ENCODE peak calls at places on chromosomes 7 and 10, in five cellular contexts. One of them, this sample, is unnamed.

GRCh38 chr7:31036941-31037340 is 15.2 kb upstream of the ADCYAP1R1 start:
- DNase-seq in OCI-LY7: no peak
- DNase-seq in heart right ventricle: no peak
- DNase-seq in esophagus squamous epithelium: no peak
- DNase-seq in HCT116: no peak
- DNase-seq in this sample: no peak

GRCh38 chr10:111677747-111678146 is 505.8 kb downstream of the GPAM start:
- DNase-seq in heart right ventricle: no peak
- DNase-seq in OCI-LY7: no peak
- DNase-seq in esophagus squamous epithelium: no peak
- DNase-seq in HCT116: no peak
- DNase-seq in this sample: no peak

GRCh38 chr7:84614821-84615506 is 420.4 kb upstream of the SEMA3A start:
- DNase-seq in heart right ventricle: no peak
- DNase-seq in HCT116: peak
- DNase-seq in esophagus squamous epithelium: no peak
- DNase-seq in OCI-LY7: no peak
- DNase-seq in this sample: no peak

GRCh38 chr7:30674420-30674819 is 7.8 kb downstream of the CRHR2 start:
- DNase-seq in heart right ventricle: no peak
- DNase-seq in HCT116: no peak
- DNase-seq in OCI-LY7: no peak
- DNase-seq in esophagus squamous epithelium: no peak
- DNase-seq in this sample: no peak

GRCh38 chr10:103197177-103197576 is 4.1 kb upstream of the NT5C2 start:
- DNase-seq in HCT116: peak
- DNase-seq in OCI-LY7: no peak
- DNase-seq in heart right ventricle: peak
- DNase-seq in esophagus squamous epithelium: no peak
- DNase-seq in this sample: no peak

GRCh38 chr10:30775779-30776591 is 146.4 kb upstream of the LYZL2 start:
- DNase-seq in HCT116: no peak
- DNase-seq in esophagus squamous epithelium: no peak
- DNase-seq in heart right ventricle: no peak
- DNase-seq in OCI-LY7: no peak
- DNase-seq in this sample: no peak

GRCh38 chr10:100878291-100878910 is 34.4 kb upstream of the SLF2 start:
- DNase-seq in OCI-LY7: peak
- DNase-seq in esophagus squamous epithelium: no peak
- DNase-seq in heart right ventricle: no peak
- DNase-seq in HCT116: peak
- DNase-seq in this sample: peak

GRCh38 chr10:14459670-14460069 is 128.9 kb upstream of the FRMD4A start:
- DNase-seq in heart right ventricle: no peak
- DNase-seq in HCT116: no peak
- DNase-seq in OCI-LY7: no peak
- DNase-seq in esophagus squamous epithelium: no peak
- DNase-seq in this sample: no peak

GRCh38 chr7:28550580-28551205 is 138.4 kb downstream of the CREB5 start:
- DNase-seq in heart right ventricle: no peak
- DNase-seq in esophagus squamous epithelium: no peak
- DNase-seq in OCI-LY7: no peak
- DNase-seq in HCT116: no peak
- DNase-seq in this sample: no peak

GRCh38 chr10:91756286-91756685 is 41.9 kb upstream of the TNKS2 start:
- DNase-seq in OCI-LY7: no peak
- DNase-seq in esophagus squamous epithelium: no peak
- DNase-seq in heart right ventricle: no peak
- DNase-seq in HCT116: no peak
- DNase-seq in this sample: no peak

GRCh38 chr7:154929006-154929726 is 73.8 kb downstream of the PAXIP1 start:
- DNase-seq in OCI-LY7: no peak
- DNase-seq in heart right ventricle: no peak
- DNase-seq in esophagus squamous epithelium: no peak
- DNase-seq in HCT116: no peak
- DNase-seq in this sample: no peak

GRCh38 chr10:26367771-26368170 is 70.4 kb upstream of the APBB1IP start:
- DNase-seq in HCT116: no peak
- DNase-seq in OCI-LY7: peak
- DNase-seq in heart right ventricle: no peak
- DNase-seq in esophagus squamous epithelium: no peak
- DNase-seq in this sample: peak

GRCh38 chr7:39304178-39304577 is 262.0 kb upstream of the YAE1 start:
- DNase-seq in HCT116: no peak
- DNase-seq in heart right ventricle: no peak
- DNase-seq in OCI-LY7: no peak
- DNase-seq in esophagus squamous epithelium: no peak
- DNase-seq in this sample: no peak

GRCh38 chr7:43077732-43078391 is 34.6 kb upstream of the HECW1 start:
- DNase-seq in heart right ventricle: no peak
- DNase-seq in esophagus squamous epithelium: no peak
- DNase-seq in HCT116: peak
- DNase-seq in OCI-LY7: no peak
- DNase-seq in this sample: no peak

GRCh38 chr10:28449382-28449781 is 83.5 kb upstream of the WAC start:
- DNase-seq in OCI-LY7: no peak
- DNase-seq in heart right ventricle: no peak
- DNase-seq in HCT116: no peak
- DNase-seq in esophagus squamous epithelium: no peak
- DNase-seq in this sample: no peak

GRCh38 chr7:36473454-36474282 is 84.0 kb downstream of the ANLN start:
- DNase-seq in heart right ventricle: peak
- DNase-seq in HCT116: peak
- DNase-seq in esophagus squamous epithelium: no peak
- DNase-seq in OCI-LY7: peak
- DNase-seq in this sample: no peak

GRCh38 chr10:10677479-10677878 is 340.2 kb upstream of the CELF2 start:
- DNase-seq in heart right ventricle: peak
- DNase-seq in esophagus squamous epithelium: no peak
- DNase-seq in HCT116: no peak
- DNase-seq in OCI-LY7: peak
- DNase-seq in this sample: no peak

GRCh38 chr10:97849491-97850402 is at the start of gene GOLGA7B:
- DNase-seq in heart right ventricle: peak
- DNase-seq in HCT116: no peak
- DNase-seq in OCI-LY7: peak
- DNase-seq in esophagus squamous epithelium: no peak
- DNase-seq in this sample: peak

GRCh38 chr7:70630647-70631457 is 501.1 kb upstream of the GALNT17 start:
- DNase-seq in HCT116: no peak
- DNase-seq in OCI-LY7: no peak
- DNase-seq in esophagus squamous epithelium: no peak
- DNase-seq in heart right ventricle: peak
- DNase-seq in this sample: no peak

GRCh38 chr7:78770422-78771410 is 682.8 kb downstream of the MAGI2 start:
- DNase-seq in HCT116: no peak
- DNase-seq in esophagus squamous epithelium: no peak
- DNase-seq in OCI-LY7: no peak
- DNase-seq in heart right ventricle: no peak
- DNase-seq in this sample: no peak

GRCh38 chr10:13703101-13703818 is 116.5 kb downstream of the PRPF18 start:
- DNase-seq in heart right ventricle: no peak
- DNase-seq in esophagus squamous epithelium: no peak
- DNase-seq in OCI-LY7: no peak
- DNase-seq in HCT116: no peak
- DNase-seq in this sample: no peak

GRCh38 chr7:633381-634018 is 93.0 kb upstream of the DNAAF5 start:
- DNase-seq in esophagus squamous epithelium: no peak
- DNase-seq in OCI-LY7: no peak
- DNase-seq in HCT116: no peak
- DNase-seq in heart right ventricle: no peak
- DNase-seq in this sample: no peak

GRCh38 chr10:111098679-111099437 is 22.0 kb downstream of the ADRA2A start:
- DNase-seq in OCI-LY7: peak
- DNase-seq in HCT116: peak
- DNase-seq in esophagus squamous epithelium: no peak
- DNase-seq in heart right ventricle: no peak
- DNase-seq in this sample: no peak

GRCh38 chr10:76555271-76555670 is 1082.3 kb downstream of the KCNMA1 start:
- DNase-seq in heart right ventricle: no peak
- DNase-seq in HCT116: no peak
- DNase-seq in OCI-LY7: no peak
- DNase-seq in esophagus squamous epithelium: no peak
- DNase-seq in this sample: no peak

GRCh38 chr7:19709249-19709578 is 377 bp upstream of the POLR1F start:
- DNase-seq in OCI-LY7: no peak
- DNase-seq in heart right ventricle: no peak
- DNase-seq in esophagus squamous epithelium: no peak
- DNase-seq in HCT116: no peak
- DNase-seq in this sample: no peak
- TF ChIP-seq CTCF in OCI-LY7: peak
- TF ChIP-seq CTCF in heart right ventricle: no peak
- TF ChIP-seq CTCF in esophagus squamous epithelium: no peak
- TF ChIP-seq CTCF in HCT116: no peak
- TF ChIP-seq CTCF in this sample: no peak

GRCh38 chr7:130793855-130794618 is 60.0 kb upstream of the KLF14 start:
- DNase-seq in esophagus squamous epithelium: no peak
- DNase-seq in heart right ventricle: no peak
- DNase-seq in OCI-LY7: no peak
- DNase-seq in HCT116: peak
- DNase-seq in this sample: no peak
- TF ChIP-seq CTCF in esophagus squamous epithelium: no peak
- TF ChIP-seq CTCF in heart right ventricle: no peak
- TF ChIP-seq CTCF in OCI-LY7: no peak
- TF ChIP-seq CTCF in HCT116: peak
- TF ChIP-seq CTCF in this sample: no peak

DNA sequence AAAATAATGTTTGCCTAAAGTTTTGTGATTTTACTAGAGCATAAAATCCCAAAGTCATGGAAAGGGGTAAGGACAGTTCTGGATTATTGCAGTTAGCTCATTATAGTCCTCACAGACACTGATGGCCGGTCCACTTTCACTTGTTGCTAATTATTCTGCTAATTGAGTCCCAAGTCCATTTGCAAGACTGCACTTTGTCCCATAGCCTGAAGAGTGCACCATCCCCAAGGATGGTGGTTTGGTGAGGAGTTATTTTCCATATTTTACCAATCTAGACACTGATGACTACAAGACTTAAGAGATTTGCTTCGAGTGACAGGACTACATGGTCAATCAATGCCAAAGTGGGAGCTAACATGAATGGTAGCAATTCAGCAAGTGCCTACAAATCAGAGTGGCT is 181.8 kb upstream of the CACNA2D1 start:
- DNase-seq in HCT116: no peak
- DNase-seq in heart right ventricle: no peak
- DNase-seq in esophagus squamous epithelium: no peak
- DNase-seq in OCI-LY7: no peak
- DNase-seq in this sample: no peak
- TF ChIP-seq CTCF in HCT116: no peak
- TF ChIP-seq CTCF in heart right ventricle: peak
- TF ChIP-seq CTCF in esophagus squamous epithelium: no peak
- TF ChIP-seq CTCF in OCI-LY7: no peak
- TF ChIP-seq CTCF in this sample: no peak

DNA sequence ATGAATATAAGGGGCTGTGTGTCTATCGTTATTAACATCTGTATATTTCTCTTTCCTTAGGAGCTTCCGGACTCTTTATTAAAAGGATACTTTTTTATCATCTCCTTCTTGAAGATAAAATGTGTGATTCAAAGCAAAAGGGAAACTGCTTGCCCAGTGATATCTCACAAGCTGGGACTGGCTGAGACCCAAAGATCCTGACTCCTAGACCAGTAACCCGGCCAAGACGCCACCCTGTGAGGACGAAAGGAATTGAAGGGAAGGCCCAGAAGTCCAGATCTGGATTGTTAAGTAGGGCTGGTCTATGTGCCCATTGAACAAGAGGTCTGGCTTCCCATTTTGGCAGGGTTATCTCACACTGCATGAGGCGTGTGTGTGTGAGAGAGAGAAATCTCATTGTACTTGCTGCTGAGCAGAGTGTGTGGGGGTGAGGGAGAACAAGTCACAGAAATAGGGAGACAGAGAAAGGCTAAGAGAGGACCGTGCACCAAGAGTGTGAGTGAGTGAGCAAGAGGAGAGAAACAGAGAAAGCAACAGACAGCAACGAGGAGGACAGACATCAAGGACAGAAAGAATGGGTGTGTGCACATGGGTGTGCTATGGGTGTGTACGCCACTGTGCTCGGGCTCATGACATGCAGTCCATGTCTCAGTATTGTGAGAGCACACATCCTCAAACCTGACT is 75.4 kb downstream of the PLXNA4 start:
- DNase-seq in esophagus squamous epithelium: no peak
- DNase-seq in heart right ventricle: peak
- DNase-seq in OCI-LY7: no peak
- DNase-seq in HCT116: no peak
- DNase-seq in this sample: no peak
- TF ChIP-seq CTCF in esophagus squamous epithelium: peak
- TF ChIP-seq CTCF in heart right ventricle: peak
- TF ChIP-seq CTCF in OCI-LY7: no peak
- TF ChIP-seq CTCF in HCT116: peak
- TF ChIP-seq CTCF in this sample: no peak

DNA sequence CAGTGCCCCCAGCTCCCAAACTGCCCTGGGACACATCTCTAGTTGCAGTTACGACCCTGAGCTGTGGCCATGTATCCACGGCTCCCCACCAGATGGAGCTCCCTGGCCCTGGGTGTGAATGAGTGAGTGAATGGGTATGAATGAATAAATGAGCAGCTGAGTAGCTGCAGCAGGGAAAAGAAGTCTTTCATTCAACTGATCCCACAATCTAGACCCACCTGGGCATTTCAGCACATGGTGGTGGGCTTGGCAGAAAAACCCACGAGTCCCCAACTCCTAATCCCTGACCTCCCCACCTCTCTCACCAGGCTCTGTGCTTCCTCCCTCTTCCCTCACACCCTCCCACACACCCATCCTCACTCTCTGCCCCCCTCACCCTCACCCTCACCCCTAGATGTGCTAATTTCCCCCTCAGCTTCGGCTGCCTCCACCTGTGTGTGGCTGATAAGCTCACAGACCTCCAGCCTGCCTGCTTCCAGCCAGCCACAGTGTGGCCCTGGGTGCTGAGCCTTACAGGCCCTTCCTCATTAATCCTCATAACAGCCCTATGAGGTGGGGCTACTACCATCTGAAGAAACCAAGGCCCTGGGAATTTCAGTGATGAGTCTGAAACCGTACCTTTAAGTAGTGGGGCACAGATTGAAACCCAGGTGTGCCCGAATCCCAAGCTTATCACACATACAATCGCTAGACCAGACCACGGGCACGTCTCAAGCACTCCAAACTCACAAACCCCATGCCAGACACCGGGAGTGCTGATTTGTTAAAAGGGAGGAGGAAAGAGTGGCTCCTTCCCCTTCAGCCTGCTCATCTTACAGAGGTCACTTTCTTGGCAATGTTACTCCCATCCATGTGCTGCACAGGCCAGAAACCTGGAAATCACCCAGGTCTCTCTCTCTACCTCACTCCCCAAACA is 2.2 kb upstream of the ATP6V1F start:
- DNase-seq in heart right ventricle: no peak
- DNase-seq in esophagus squamous epithelium: no peak
- DNase-seq in OCI-LY7: peak
- DNase-seq in HCT116: no peak
- DNase-seq in this sample: no peak
- TF ChIP-seq CTCF in heart right ventricle: peak
- TF ChIP-seq CTCF in esophagus squamous epithelium: peak
- TF ChIP-seq CTCF in OCI-LY7: peak
- TF ChIP-seq CTCF in HCT116: no peak
- TF ChIP-seq CTCF in this sample: no peak